ENCODE peak calls at places on chromosome 2, in nine cellular contexts. W is HT1080, G is mesendoderm, E is lower leg skin, O is amygdala, D is NCI-H748 treated with DMSO at 0.1 percent for 48 hours, R is IMR-90, I is dorsolateral prefrontal cortex, C is H7. U is an unnamed sample.

GRCh38 chr2:83786140-83786539 is 672.9 kb downstream of the SUCLG1 start:
- DNase-seq in E (no peak), O (no peak), G (no peak), I (no peak), D (no peak), C (no peak), W (no peak), R (no peak), U (no peak)

GRCh38 chr2:233832869-233833812 is 21.2 kb downstream of the HJURP start:
- DNase-seq in D (peak), E (peak), R (peak), O (no peak), I (no peak), G (peak), C (peak), W (peak), U (no peak)

GRCh38 chr2:168118733-168119518 is 128.5 kb downstream of the STK39 start:
- DNase-seq in G (peak), I (no peak), E (no peak), W (peak), O (no peak), R (peak), C (no peak), D (peak), U (peak)

GRCh38 chr2:203783496-203784203 is 77.2 kb downstream of the CD28 start:
- DNase-seq in O (no peak), W (no peak), G (no peak), I (no peak), R (peak), E (no peak), C (no peak), D (no peak), U (no peak)

GRCh38 chr2:133640103-133640502 is 71.8 kb upstream of the NCKAP5 start:
- DNase-seq in R (no peak), I (no peak), D (no peak), O (no peak), E (no peak), G (no peak), C (no peak), W (no peak), U (no peak)

GRCh38 chr2:101820519-101820918 is 123.0 kb downstream of the MAP4K4 start:
- DNase-seq in G (peak), C (no peak), O (no peak), E (no peak), I (no peak), D (no peak), W (peak), R (peak), U (no peak)

GRCh38 chr2:203650860-203651613 is 55.4 kb upstream of the CD28 start:
- DNase-seq in E (no peak), O (no peak), W (peak), D (peak), R (peak), C (no peak), I (no peak), G (peak), U (no peak)

GRCh38 chr2:178263159-178263860 is 69.0 kb downstream of the OSBPL6 start:
- DNase-seq in C (no peak), I (no peak), D (no peak), E (no peak), R (no peak), W (no peak), O (no peak), G (no peak), U (no peak)

GRCh38 chr2:228613133-228613532 is 431.6 kb upstream of the SPHKAP start:
- DNase-seq in R (peak), W (peak), I (no peak), O (no peak), G (no peak), D (no peak), C (no peak), E (no peak), U (peak)

GRCh38 chr2:109470121-109470921 is 143.4 kb downstream of the SEPTIN10 start:
- DNase-seq in I (no peak), O (no peak), W (peak), R (peak), C (no peak), G (peak), D (no peak), E (no peak), U (no peak)

GRCh38 chr2:174336403-174337336 is 1.9 kb downstream of the SP9 start:
- DNase-seq in G (peak), E (peak), I (no peak), O (no peak), D (peak), C (peak), W (no peak), R (no peak), U (no peak)

GRCh38 chr2:159185401-159186130 is 100.9 kb downstream of the WDSUB1 start:
- DNase-seq in D (no peak), W (peak), I (no peak), E (no peak), C (peak), O (no peak), R (peak), G (peak), U (no peak)

GRCh38 chr2:120783371-120783791 is 47.7 kb downstream of the GLI2 start:
- DNase-seq in O (no peak), W (peak), R (peak), D (no peak), I (no peak), G (no peak), C (peak), E (no peak), U (no peak)

GRCh38 chr2:172380436-172381274 is 46.7 kb upstream of the ITGA6 start:
- DNase-seq in O (no peak), D (no peak), C (peak), G (peak), E (no peak), W (no peak), R (no peak), I (no peak), U (no peak)

GRCh38 chr2:12587729-12588522 is 128.8 kb upstream of the TRIB2 start:
- DNase-seq in W (peak), C (no peak), E (no peak), G (no peak), I (no peak), D (no peak), O (no peak), R (peak), U (no peak)

GRCh38 chr2:192194866-192195547 is at the start of gene TMEFF2:
- DNase-seq in I (peak), W (peak), G (peak), E (peak), C (peak), R (peak), O (peak), D (peak), U (peak)

GRCh38 chr2:69994166-69994565 is 32.7 kb upstream of the ASPRV1 start:
- DNase-seq in G (no peak), I (no peak), D (no peak), W (no peak), O (no peak), E (peak), C (no peak), R (no peak), U (no peak)

GRCh38 chr2:1816414-1816911 is 72.1 kb upstream of the PXDN start:
- DNase-seq in E (peak), C (no peak), D (no peak), G (no peak), W (no peak), O (no peak), R (peak), I (peak), U (no peak)

GRCh38 chr2:218860950-218861381 is 1.4 kb downstream of the WNT6 start:
- DNase-seq in G (peak), O (no peak), C (peak), E (peak), R (peak), I (no peak), D (peak), W (no peak), U (no peak)

GRCh38 chr2:152383702-152384101 is 48.7 kb downstream of the FMNL2 start:
- DNase-seq in I (no peak), W (no peak), E (no peak), C (no peak), O (no peak), D (no peak), G (no peak), R (peak), U (no peak)

GRCh38 chr2:240568678-240569522 is 616 bp downstream of the RNPEPL1 start:
- DNase-seq in C (peak), I (peak), E (peak), D (no peak), R (peak), O (no peak), W (peak), G (no peak), U (no peak)

GRCh38 chr2:60175290-60175689 is 378.2 kb downstream of the BCL11A start:
- DNase-seq in D (no peak), G (no peak), O (no peak), R (no peak), C (no peak), I (no peak), E (no peak), W (no peak), U (no peak)

GRCh38 chr2:58194451-58194850 is 46.7 kb downstream of the FANCL start:
- DNase-seq in I (no peak), W (no peak), O (no peak), R (no peak), C (no peak), D (no peak), E (no peak), G (no peak), U (no peak)

GRCh38 chr2:37827911-37828411 is 97.1 kb upstream of the RMDN2 start:
- DNase-seq in O (no peak), I (no peak), D (no peak), C (no peak), W (peak), E (peak), R (peak), G (peak), U (no peak)

GRCh38 chr2:8567469-8568108 is 114.3 kb upstream of the ID2 start:
- DNase-seq in O (no peak), R (peak), E (peak), I (no peak), C (no peak), W (no peak), D (peak), G (no peak), U (no peak)

GRCh38 chr2:100878000-100878786 is 58.3 kb downstream of the NPAS2 start:
- DNase-seq in I (no peak), D (no peak), R (no peak), W (no peak), C (no peak), E (peak), O (no peak), G (no peak), U (no peak)

GRCh38 chr2:17649026-17649425 is 104.6 kb downstream of the SMC6 start:
- DNase-seq in I (no peak), W (no peak), E (no peak), G (no peak), R (no peak), C (no peak), D (no peak), O (no peak), U (no peak)

GRCh38 chr2:120034616-120035015 is 21.7 kb downstream of the EPB41L5 start:
- DNase-seq in O (no peak), I (no peak), G (no peak), C (no peak), D (no peak), W (no peak), R (no peak), E (no peak), U (no peak)

GRCh38 chr2:159459279-159459678 is 157.1 kb downstream of the BAZ2B start:
- DNase-seq in W (no peak), I (no peak), O (no peak), E (no peak), C (no peak), G (no peak), R (peak), D (no peak), U (no peak)

GRCh38 chr2:147500229-147500628 is 344.6 kb upstream of the ACVR2A start:
- DNase-seq in C (no peak), D (no peak), W (no peak), I (no peak), E (no peak), R (no peak), O (no peak), G (no peak), U (no peak)

GRCh38 chr2:120397362-120397811 is 51.5 kb downstream of the INHBB start:
- DNase-seq in R (no peak), C (peak), W (no peak), D (no peak), I (no peak), G (no peak), O (no peak), E (peak), U (no peak)

GRCh38 chr2:20544093-20544747 is 97.3 kb downstream of the RHOB start:
- DNase-seq in O (no peak), G (no peak), D (no peak), E (no peak), R (no peak), C (no peak), W (no peak), I (no peak), U (no peak)

GRCh38 chr2:30217644-30218361 is 13.5 kb upstream of the LBH start:
- DNase-seq in G (no peak), W (no peak), C (peak), O (no peak), D (peak), I (no peak), E (peak), R (no peak), U (no peak)

GRCh38 chr2:207733597-207734240 is 22.3 kb downstream of the CCNYL1 start:
- DNase-seq in C (no peak), G (no peak), O (no peak), E (no peak), W (no peak), D (no peak), I (no peak), R (no peak), U (no peak)

GRCh38 chr2:46167924-46168323 is 129.3 kb upstream of the EPAS1 start:
- DNase-seq in C (no peak), D (no peak), R (no peak), O (no peak), E (peak), G (peak), W (no peak), I (no peak), U (no peak)

GRCh38 chr2:47631306-47631705 is 151.6 kb upstream of the MSH6 start:
- DNase-seq in I (no peak), C (no peak), R (no peak), D (no peak), E (no peak), W (no peak), G (no peak), O (no peak), U (no peak)

GRCh38 chr2:57080035-57080434 is 896.2 kb downstream of the CCDC85A start:
- DNase-seq in C (no peak), G (no peak), E (no peak), O (no peak), D (no peak), R (no peak), W (peak), I (no peak), U (no peak)

U was measured in brain pericyte.